ENCODE peak calls at places on chromosome 15, in nine cellular contexts. H is endothelial cell; L is GM06990; I is GM12878; Y is SK-N-SH; A is epithelial cell of esophagus; K is GM13977; C is HFFc6; O is CD4-positive, alpha-beta T cell. V is an unnamed sample.

GRCh38 chr15:35000511-35000910 is 12.4 kb upstream of the ZNF770 start:
- DNase-seq in H (no peak), L (no peak), I (no peak), Y (no peak), A (peak; percentile 99), K (no peak), C (peak; percentile 75), O (no peak), V (no peak)

GRCh38 chr15:29050870-29051269 is 165.1 kb downstream of the APBA2 start:
- DNase-seq in H (no peak), L (no peak), I (no peak), Y (peak; percentile 67), A (no peak), K (no peak), C (peak; percentile 42), O (no peak), V (peak; percentile 45)

GRCh38 chr15:80818996-80819395 is 39.8 kb downstream of the CEMIP start:
- DNase-seq in H (no peak), L (no peak), I (no peak), Y (no peak), A (no peak), K (no peak), C (no peak), O (no peak), V (no peak)

GRCh38 chr15:71186267-71186666 is 71.0 kb downstream of the THSD4 start:
- DNase-seq in H (no peak), L (no peak), I (no peak), Y (no peak), A (no peak), K (no peak), C (no peak), O (no peak), V (no peak)

GRCh38 chr15:75641603-75642002 is 1.6 kb upstream of the IMP3 start:
- DNase-seq in H (no peak), L (no peak), I (no peak), Y (no peak), A (no peak), K (no peak), C (no peak), O (no peak), V (no peak)

GRCh38 chr15:96345560-96346389 is 15.3 kb downstream of the NR2F2 start:
- DNase-seq in H (peak; percentile 68), L (no peak), I (no peak), Y (peak; percentile 87), A (peak; percentile 78), K (peak; percentile 85), C (no peak), O (no peak), V (peak; percentile 36)

GRCh38 chr15:57550640-57551039 is 41.1 kb upstream of the MYZAP start:
- DNase-seq in H (no peak), L (no peak), I (no peak), Y (no peak), A (peak; percentile 30), K (no peak), C (no peak), O (no peak), V (no peak)

GRCh38 chr15:72196409-72197044 is 1.1 kb downstream of the GRAMD2A start:
- DNase-seq in H (no peak), L (peak; percentile 30), I (no peak), Y (no peak), A (peak; percentile 50), K (no peak), C (no peak), O (no peak), V (no peak)

GRCh38 chr15:42737529-42738328 is 801 bp upstream of the CDAN1 start:
- DNase-seq in H (no peak), L (no peak), I (no peak), Y (no peak), A (peak; percentile 48), K (no peak), C (no peak), O (no peak), V (no peak)

GRCh38 chr15:99306694-99307338 is 55.5 kb downstream of the LRRC28 start:
- DNase-seq in H (no peak), L (no peak), I (no peak), Y (no peak), A (peak; percentile 25), K (no peak), C (no peak), O (no peak), V (no peak)

GRCh38 chr15:61195116-61196002 is 33.7 kb downstream of the RORA start:
- DNase-seq in H (peak; percentile 26), L (no peak), I (peak; percentile 7), Y (peak; percentile 39), A (peak; percentile 51), K (peak; percentile 49), C (peak; percentile 27), O (no peak), V (peak; percentile 9)

GRCh38 chr15:89946681-89947313 is 34.0 kb upstream of the ARPIN start:
- DNase-seq in H (no peak), L (no peak), I (no peak), Y (no peak), A (no peak), K (no peak), C (no peak), O (no peak), V (no peak)

GRCh38 chr15:99412626-99413025 is 153.2 kb upstream of the MEF2A start:
- DNase-seq in H (no peak), L (no peak), I (no peak), Y (no peak), A (no peak), K (no peak), C (no peak), O (no peak), V (no peak)

GRCh38 chr15:33045066-33045810 is 149.3 kb downstream of the FMN1 start:
- DNase-seq in H (no peak), L (no peak), I (no peak), Y (no peak), A (peak; percentile 14), K (no peak), C (no peak), O (no peak), V (no peak)

DNA sequence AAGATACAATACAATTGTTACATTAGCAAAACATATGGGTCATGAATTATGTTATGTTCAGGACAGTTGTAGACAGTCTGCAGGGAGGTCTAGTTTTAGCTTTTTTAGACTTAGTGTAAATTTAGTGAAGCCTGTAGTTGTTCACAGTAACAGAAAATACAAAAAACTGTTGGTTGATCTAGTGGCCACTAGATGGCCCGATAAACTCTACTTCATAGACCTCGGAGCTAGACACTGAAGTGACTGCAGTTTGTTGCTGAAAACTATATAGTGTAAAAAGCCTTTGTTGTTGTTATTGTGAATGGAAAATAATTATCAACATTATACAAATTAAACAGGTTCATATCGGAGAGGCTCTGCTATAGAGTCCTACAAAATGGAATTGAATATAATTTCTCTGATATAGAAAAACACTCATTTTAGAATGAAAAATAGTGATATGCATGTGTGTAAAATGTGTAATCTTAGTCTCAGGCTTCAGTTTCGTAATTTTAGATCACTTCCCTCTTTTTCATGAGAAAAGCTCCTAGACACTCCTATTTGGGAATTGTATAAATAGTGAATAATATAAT is 18.3 kb downstream of the MAGEL2 start:
- DNase-seq in H (no peak), L (no peak), I (no peak), Y (peak; percentile 38), A (peak; percentile 10), K (no peak), C (no peak), O (no peak), V (no peak)
- TF ChIP-seq CTCF in H (peak; percentile 55), L (peak; percentile 36), I (no peak), Y (peak; percentile 67), A (peak; percentile 48), K (peak; percentile 6), C (peak; percentile 72), O (peak; percentile 22), V (no peak)

GRCh38 chr15:74180689-74181602 is 7.4 kb downstream of the ISLR start:
- DNase-seq in H (no peak), L (peak; percentile 48), I (no peak), Y (peak; percentile 18), A (no peak), K (no peak), C (no peak), O (no peak), V (no peak)

GRCh38 chr15:74182131-74182530 is 8.6 kb downstream of the ISLR start:
- DNase-seq in H (no peak), L (no peak), I (no peak), Y (no peak), A (no peak), K (no peak), C (no peak), O (no peak), V (no peak)

GRCh38 chr15:74179101-74179841 is 5.8 kb downstream of the ISLR start:
- DNase-seq in H (no peak), L (no peak), I (no peak), Y (peak; percentile 37), A (no peak), K (no peak), C (peak; percentile 95), O (no peak), V (no peak)

GRCh38 chr15:74178326-74179100 is 5.0 kb downstream of the ISLR start:
- DNase-seq in H (no peak), L (no peak), I (no peak), Y (peak; percentile 19), A (no peak), K (no peak), C (no peak), O (no peak), V (no peak)

GRCh38 chr15:74179983-74180688 is 6.6 kb downstream of the ISLR start:
- DNase-seq in H (no peak), L (no peak), I (no peak), Y (peak; percentile 31), A (no peak), K (no peak), C (peak; percentile 69), O (no peak), V (no peak)
- TF ChIP-seq CTCF in H (no peak), L (no peak), I (no peak), Y (no peak), A (no peak), K (no peak), C (peak; percentile 62), O (no peak), V (no peak)

GRCh38 chr15:41018534-41018933 is 65.3 kb downstream of the CHAC1 start:
- DNase-seq in H (peak; percentile 30), L (no peak), I (no peak), Y (no peak), A (peak; percentile 91), K (no peak), C (no peak), O (no peak), V (no peak)
- TF ChIP-seq CTCF in H (no peak), L (no peak), I (no peak), Y (peak; percentile 24), A (peak; percentile 74), K (no peak), C (no peak), O (no peak), V (no peak)

DNA sequence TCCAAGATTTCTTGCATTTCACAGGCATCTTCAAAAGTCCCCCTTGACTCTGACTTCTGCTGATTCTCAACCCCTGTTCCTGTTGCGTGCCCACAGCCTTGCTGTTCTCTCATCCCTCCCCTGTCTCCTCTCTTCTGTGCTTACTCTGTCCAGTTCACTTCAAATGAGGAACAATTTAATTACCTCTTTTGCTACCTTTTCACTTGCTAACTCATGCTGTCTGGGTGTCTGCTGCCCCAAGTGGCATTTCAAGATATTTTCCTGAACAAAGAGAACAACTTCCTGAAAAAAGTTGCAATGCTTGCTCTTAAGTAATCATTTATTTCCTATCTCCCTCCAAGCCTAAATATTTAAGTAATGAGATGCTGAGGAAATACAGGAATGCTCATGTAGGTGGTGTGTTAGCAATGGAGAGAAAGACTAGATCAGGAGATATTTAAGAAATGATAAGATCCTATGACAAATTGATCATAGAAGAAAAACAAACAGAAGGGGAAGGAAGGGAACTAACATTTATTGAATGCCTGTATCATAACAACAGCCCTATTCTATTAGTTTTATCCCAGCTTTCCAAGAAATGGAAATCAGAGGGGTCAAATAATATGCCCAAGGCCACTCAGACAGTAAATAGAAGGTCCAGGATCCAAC is 42.2 kb downstream of the SV2B start:
- DNase-seq in H (no peak), L (no peak), I (no peak), Y (no peak), A (peak; percentile 16), K (peak; percentile 31), C (no peak), O (no peak), V (no peak)
- TF ChIP-seq CTCF in H (peak; percentile 62), L (peak; percentile 60), I (peak; percentile 73), Y (peak; percentile 43), A (peak; percentile 42), K (peak; percentile 69), C (peak; percentile 42), O (no peak), V (peak; percentile 68)

V was measured in activated CD8-positive, alpha-beta T cell treated with anti-CD3 and anti-CD28 coated beads for 36 hours.